ENCODE peak calls at places on chromosomes 12 and 14, in ten cellular contexts. R is heart left ventricle, T is adrenal gland, I is HCT116, Q is H1, X is A549, H is transverse colon, P is spleen, F is uterus, B is body of pancreas. Z is an unnamed sample.

GRCh38 chr12:26789731-26790644 is 43.0 kb downstream of the ITPR2 start:
- DNase-seq in R (no peak), T (no peak), I (no peak), Q (no peak), X (peak), H (peak), P (no peak), F (no peak), B (no peak), Z (no peak)

GRCh38 chr14:36600431-36600830 is 18.0 kb upstream of the NKX2-8 start:
- DNase-seq in R (no peak), T (no peak), I (no peak), Q (no peak), X (no peak), H (no peak), P (no peak), F (no peak), B (no peak), Z (no peak)

GRCh38 chr14:34465069-34465859 is 3.2 kb upstream of the SPTSSA start:
- DNase-seq in R (no peak), T (no peak), I (no peak), Q (no peak), X (peak), H (no peak), P (no peak), F (no peak), B (no peak), Z (no peak)

GRCh38 chr14:32606297-32606696 is 277.2 kb downstream of the AKAP6 start:
- DNase-seq in R (no peak), T (no peak), I (no peak), Q (no peak), X (peak), H (no peak), P (no peak), F (no peak), B (no peak), Z (no peak)

GRCh38 chr12:1353451-1353850 is 240.9 kb downstream of the FBXL14 start:
- DNase-seq in R (no peak), T (no peak), I (no peak), Q (no peak), X (no peak), H (no peak), P (no peak), F (no peak), B (no peak), Z (no peak)

GRCh38 chr12:19971881-19972280 is 396.5 kb upstream of the PDE3A start:
- DNase-seq in R (no peak), T (no peak), I (no peak), Q (no peak), X (no peak), H (no peak), P (no peak), F (no peak), B (peak), Z (no peak)

GRCh38 chr12:22881878-22882277 is 256.9 kb downstream of the ETNK1 start:
- DNase-seq in R (no peak), T (no peak), I (no peak), Q (no peak), X (no peak), H (no peak), P (no peak), F (no peak), B (no peak), Z (no peak)

GRCh38 chr14:100711493-100711892 is 15.2 kb upstream of the DLK1 start:
- DNase-seq in R (no peak), T (peak), I (no peak), Q (no peak), X (no peak), H (no peak), P (peak), F (no peak), B (peak), Z (peak)

GRCh38 chr12:81998761-81999378 is 239.7 kb upstream of the PPFIA2 start:
- DNase-seq in R (no peak), T (no peak), I (no peak), Q (no peak), X (no peak), H (no peak), P (no peak), F (no peak), B (no peak), Z (no peak)

DNA sequence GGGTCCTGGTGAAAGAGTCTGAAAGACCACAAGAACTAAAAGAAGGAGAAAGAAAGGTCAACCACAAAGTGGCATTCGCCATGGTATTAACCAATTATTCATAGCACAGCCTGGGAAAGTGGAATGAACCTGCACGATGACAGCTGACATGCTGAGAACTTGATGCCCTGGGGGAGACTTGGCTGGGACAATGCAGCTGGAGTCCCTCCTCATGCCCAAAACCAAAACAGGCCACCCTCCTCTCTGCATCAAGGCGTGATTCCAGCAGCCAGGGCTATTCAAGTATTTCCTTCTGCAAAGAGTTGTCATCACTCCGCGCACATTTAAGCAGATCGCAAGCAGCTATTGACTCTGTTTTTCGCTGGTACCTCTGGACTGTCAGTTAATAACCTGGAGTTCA is 167.1 kb upstream of the NOS1 start:
- DNase-seq in R (no peak), T (no peak), I (no peak), Q (no peak), X (no peak), H (no peak), P (no peak), F (no peak), B (no peak), Z (no peak)
- H3K27ac ChIP-seq in R (no peak), T (no peak), I (no peak), Q (no peak), X (no peak), H (no peak), P (no peak), F (no peak), B (no peak), Z (no peak)

DNA sequence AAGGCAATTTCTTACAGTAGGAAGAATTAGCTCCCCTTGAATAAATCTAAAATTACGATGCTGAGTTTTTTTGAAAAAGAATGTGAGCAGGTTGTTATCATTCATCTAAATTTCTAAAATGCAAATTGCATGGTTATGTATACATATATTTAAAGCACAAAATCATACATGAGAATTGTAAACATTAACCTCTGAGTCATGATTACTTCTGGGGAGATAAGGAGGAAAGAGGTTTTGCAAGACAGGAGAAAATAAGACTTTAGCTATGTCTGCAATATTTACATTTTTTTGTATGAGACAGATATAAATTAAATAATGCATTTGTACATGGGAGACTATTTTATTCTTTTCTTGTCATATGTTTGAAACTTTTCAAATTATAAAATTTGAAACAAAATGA is 72.2 kb downstream of the TSPAN8 start:
- DNase-seq in R (no peak), T (no peak), I (no peak), Q (no peak), X (no peak), H (no peak), P (no peak), F (no peak), B (no peak), Z (no peak)
- TF ChIP-seq CTCF in R (no peak), T (no peak), I (no peak), Q (no peak), X (no peak), H (no peak), P (no peak), F (no peak), B (no peak), Z (no peak)

GRCh38 chr12:93594766-93595165 is 22.3 kb downstream of the SOCS2 start:
- DNase-seq in R (no peak), T (no peak), I (no peak), Q (no peak), X (no peak), H (no peak), P (no peak), F (no peak), B (no peak), Z (no peak)

GRCh38 chr12:93592641-93593396 is 20.3 kb downstream of the SOCS2 start:
- DNase-seq in R (no peak), T (no peak), I (no peak), Q (no peak), X (no peak), H (no peak), P (no peak), F (no peak), B (no peak), Z (no peak)

GRCh38 chr12:93587601-93588000 is 15.1 kb downstream of the SOCS2 start:
- DNase-seq in R (no peak), T (no peak), I (no peak), Q (no peak), X (no peak), H (no peak), P (no peak), F (no peak), B (no peak), Z (no peak)

GRCh38 chr12:93593833-93594232 is 21.4 kb downstream of the SOCS2 start:
- DNase-seq in R (no peak), T (no peak), I (no peak), Q (no peak), X (no peak), H (no peak), P (no peak), F (no peak), B (no peak), Z (no peak)

DNA sequence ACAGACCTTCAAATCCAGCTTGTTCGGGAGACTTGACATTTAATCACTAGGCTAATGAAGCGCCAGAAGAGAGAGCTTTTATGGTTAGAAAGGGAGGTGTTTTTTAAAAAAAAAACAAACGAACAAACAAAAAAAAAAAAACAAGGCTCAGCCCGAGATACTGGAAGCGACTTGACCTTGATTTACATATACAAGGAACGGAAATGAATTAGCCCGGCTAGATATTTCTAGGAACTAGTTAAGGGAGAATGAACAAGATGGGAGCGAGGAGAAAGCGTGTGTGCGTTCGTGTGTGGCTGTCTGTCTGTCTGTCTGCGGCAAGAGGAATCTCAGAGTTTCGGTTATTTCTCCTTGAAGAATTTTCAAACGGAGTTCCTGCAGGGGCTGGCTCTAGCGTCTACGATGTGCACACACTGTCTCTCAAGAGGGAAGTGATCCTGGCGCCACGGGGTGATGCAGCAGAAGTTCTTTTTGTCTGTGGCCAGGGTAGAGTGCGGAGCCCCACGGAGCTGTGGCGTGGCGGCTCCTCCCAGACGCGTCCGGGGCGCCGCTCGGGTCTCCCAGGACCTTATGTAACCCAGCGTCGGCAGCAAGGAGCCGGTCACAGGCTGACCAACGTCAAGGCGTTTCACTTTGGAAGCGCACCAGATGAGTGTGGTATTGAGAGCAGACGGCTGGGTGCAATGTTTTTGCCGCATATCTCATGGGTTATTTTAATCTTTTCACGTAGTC is 18.8 kb downstream of the SOCS2 start:
- DNase-seq in R (peak), T (peak), I (peak), Q (no peak), X (peak), H (peak), P (peak), F (peak), B (peak), Z (peak)
- TF ChIP-seq POLR2A in R (peak), T (peak), I (no peak), Q (peak), X (peak), H (peak), P (no peak), F (peak), B (no peak), Z (peak)

GRCh38 chr12:75747572-75747995 is 236.2 kb upstream of the KRR1 start:
- DNase-seq in R (no peak), T (no peak), I (no peak), Q (no peak), X (no peak), H (no peak), P (no peak), F (no peak), B (no peak), Z (no peak)
- H3K27ac ChIP-seq in R (no peak), T (no peak), I (peak), Q (no peak), X (peak), H (no peak), P (no peak), F (no peak), B (no peak), Z (no peak)

GRCh38 chr14:67883717-67884116 is 64.1 kb downstream of the RAD51B start:
- DNase-seq in R (no peak), T (no peak), I (no peak), Q (no peak), X (peak), H (no peak), P (no peak), F (no peak), B (no peak), Z (no peak)
- TF ChIP-seq CTCF in R (peak), T (peak), I (peak), Q (no peak), X (peak), H (peak), P (no peak), F (peak), B (peak), Z (no peak)

DNA sequence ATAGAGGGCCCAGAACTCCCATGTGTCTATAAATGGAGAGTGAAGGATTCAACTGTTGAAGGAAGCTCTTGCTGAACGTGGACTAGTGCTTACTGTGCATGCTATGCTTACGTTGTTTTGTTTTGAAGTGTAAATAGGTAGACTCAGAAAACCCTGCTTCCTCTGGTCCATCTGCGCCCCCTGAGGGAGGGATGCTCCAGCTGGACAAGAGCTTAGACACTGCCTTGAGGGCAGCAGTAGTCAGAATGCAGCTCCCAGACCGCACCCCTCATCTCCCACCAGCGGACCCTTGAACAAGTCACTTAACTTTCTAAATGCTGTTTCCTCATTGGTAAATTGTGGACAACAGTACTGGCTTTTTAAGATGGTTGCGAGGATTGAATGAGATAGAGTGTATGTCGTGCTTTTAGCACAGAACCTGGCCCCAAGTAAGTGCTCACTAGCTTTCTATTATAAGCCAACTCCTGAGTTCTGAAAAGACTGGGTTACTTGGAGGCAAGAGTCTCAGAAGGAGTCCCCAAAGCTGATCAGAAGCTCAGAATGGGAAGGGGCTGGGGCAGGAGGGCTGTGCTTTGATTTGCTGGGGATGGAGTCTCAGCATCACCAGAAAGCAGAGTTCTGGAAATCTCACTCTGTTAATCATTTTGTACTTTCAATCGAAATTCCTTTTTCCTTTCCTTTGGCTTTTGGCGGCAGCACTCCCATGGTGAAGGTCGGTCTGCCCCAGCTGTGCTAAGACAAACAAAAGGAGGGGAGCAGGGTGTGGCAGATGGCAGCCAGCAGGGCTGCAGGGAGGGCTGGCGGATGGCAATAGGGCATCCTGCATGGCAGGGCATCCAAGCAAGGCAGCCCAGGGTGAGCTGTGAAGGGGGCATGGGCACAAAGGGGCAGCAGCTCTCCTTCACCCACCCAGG is 15.6 kb downstream of the AGAP2 start:
- DNase-seq in R (no peak), T (no peak), I (no peak), Q (peak), X (no peak), H (no peak), P (no peak), F (no peak), B (no peak), Z (no peak)
- TF ChIP-seq POLR2A in R (no peak), T (no peak), I (no peak), Q (no peak), X (no peak), H (no peak), P (no peak), F (no peak), B (no peak), Z (no peak)

GRCh38 chr14:104149617-104150141 is 11.3 kb downstream of the KIF26A start:
- DNase-seq in R (peak), T (peak), I (no peak), Q (peak), X (peak), H (no peak), P (no peak), F (peak), B (no peak), Z (no peak)
- H3K27ac ChIP-seq in R (peak), T (peak), I (peak), Q (peak), X (peak), H (no peak), P (no peak), F (no peak), B (no peak), Z (no peak)

GRCh38 chr14:99441157-99441870 is 39.3 kb downstream of the SETD3 start:
- DNase-seq in R (no peak), T (no peak), I (no peak), Q (peak), X (peak), H (no peak), P (no peak), F (no peak), B (no peak), Z (no peak)
- TF ChIP-seq CTCF in R (no peak), T (no peak), I (peak), Q (peak), X (no peak), H (no peak), P (no peak), F (no peak), B (no peak), Z (no peak)

GRCh38 chr14:105929327-105930081 is 403.1 kb downstream of the TMEM121 start:
- DNase-seq in R (peak), T (no peak), I (no peak), Q (no peak), X (no peak), H (no peak), P (peak), F (no peak), B (no peak), Z (no peak)

GRCh38 chr14:105930572-105930971 is 404.2 kb downstream of the TMEM121 start:
- DNase-seq in R (peak), T (no peak), I (no peak), Q (no peak), X (no peak), H (no peak), P (peak), F (no peak), B (no peak), Z (no peak)

GRCh38 chr14:105933238-105933637 is 406.9 kb downstream of the TMEM121 start:
- DNase-seq in R (no peak), T (no peak), I (no peak), Q (no peak), X (no peak), H (no peak), P (no peak), F (no peak), B (no peak), Z (no peak)

GRCh38 chr14:105935384-105935783 is 409.0 kb downstream of the TMEM121 start:
- DNase-seq in R (peak), T (no peak), I (no peak), Q (no peak), X (no peak), H (no peak), P (no peak), F (no peak), B (no peak), Z (no peak)

DNA sequence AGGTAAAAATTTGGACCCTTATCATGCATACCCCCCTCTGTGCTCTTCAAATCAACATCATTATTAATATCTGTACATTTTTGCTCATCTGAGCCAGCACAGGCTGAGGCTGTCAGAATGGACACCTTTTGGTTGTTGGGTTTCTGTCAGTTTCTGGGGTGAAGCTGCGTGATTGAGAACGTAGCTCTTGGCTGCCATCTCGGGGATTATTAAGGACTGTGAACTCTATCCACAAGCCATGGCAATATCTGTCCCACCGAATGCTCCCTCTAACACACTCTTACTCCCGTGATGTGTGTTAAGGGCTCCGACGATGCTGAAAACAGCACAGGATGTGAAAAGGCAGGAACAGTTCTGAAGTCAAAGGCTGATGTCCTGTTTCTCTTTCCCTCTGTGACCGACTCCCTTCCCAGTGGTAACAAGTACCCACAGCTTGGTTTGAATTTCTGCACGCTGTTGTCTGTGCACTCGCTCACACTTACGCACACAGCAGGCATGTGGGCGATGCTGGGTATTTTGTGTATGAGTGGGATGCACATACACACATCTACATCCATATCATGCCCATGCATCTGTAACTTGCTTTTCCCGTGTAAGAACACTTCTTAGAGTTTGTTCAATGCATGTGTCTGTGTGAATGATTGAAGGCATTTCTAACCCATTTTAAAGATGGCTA is 405.6 kb downstream of the TMEM121 start:
- DNase-seq in R (peak), T (no peak), I (no peak), Q (no peak), X (peak), H (no peak), P (no peak), F (no peak), B (no peak), Z (no peak)
- TF ChIP-seq POLR2A in R (no peak), T (no peak), I (no peak), Q (no peak), X (no peak), H (no peak), P (no peak), F (no peak), B (no peak), Z (no peak)

Z was measured in testis.